ENCODE peak calls at places on chromosomes 7 and 10, in eight cellular contexts. Z, C, E, R, I, L, D and P are unnamed samples.
A peak's percentile ranks its signal among the peaks of the same experiment; 100 is the strongest.

GRCh38 chr10:100519321-100520051 is at the start of gene SEC31B:
- DNase-seq in Z (no peak), C (no peak), E (peak; percentile 50), R (peak; percentile 36), I (peak; percentile 82), L (peak; percentile 84), D (no peak), P (no peak)

GRCh38 chr7:83347836-83348482 is 185.3 kb upstream of the PCLO start:
- DNase-seq in Z (no peak), C (peak; percentile 65), E (no peak), R (no peak), I (no peak), L (no peak), D (no peak), P (peak; percentile 20)

GRCh38 chr10:69838853-69839252 is 37.1 kb downstream of the COL13A1 start:
- DNase-seq in Z (no peak), C (peak; percentile 48), E (no peak), R (no peak), I (no peak), L (no peak), D (no peak), P (peak; percentile 77)

GRCh38 chr7:149598721-149599308 is 101.2 kb upstream of the ZNF746 start:
- DNase-seq in Z (peak; percentile 16), C (peak; percentile 38), E (peak; percentile 7), R (no peak), I (no peak), L (peak; percentile 56), D (peak; percentile 53), P (peak; percentile 15)

GRCh38 chr7:22464299-22464698 is 35.7 kb downstream of the STEAP1B start:
- DNase-seq in Z (no peak), C (no peak), E (no peak), R (no peak), I (no peak), L (no peak), D (no peak), P (no peak)

GRCh38 chr7:127530148-127530547 is 55.2 kb downstream of the GCC1 start:
- DNase-seq in Z (no peak), C (no peak), E (no peak), R (no peak), I (no peak), L (no peak), D (no peak), P (no peak)

GRCh38 chr7:88106430-88106829 is 113.4 kb downstream of the SRI start:
- DNase-seq in Z (no peak), C (no peak), E (no peak), R (no peak), I (no peak), L (no peak), D (peak; percentile 4), P (no peak)

GRCh38 chr7:132251327-132251659 is 325.0 kb downstream of the PLXNA4 start:
- DNase-seq in Z (no peak), C (no peak), E (peak; percentile 87), R (peak; percentile 94), I (no peak), L (no peak), D (no peak), P (no peak)

GRCh38 chr7:17696422-17696821 is 243.9 kb downstream of the SNX13 start:
- DNase-seq in Z (no peak), C (peak; percentile 87), E (peak; percentile 46), R (no peak), I (no peak), L (no peak), D (peak; percentile 81), P (no peak)

GRCh38 chr7:91005024-91005423 is 259.2 kb upstream of the FZD1 start:
- DNase-seq in Z (no peak), C (no peak), E (no peak), R (no peak), I (no peak), L (no peak), D (no peak), P (no peak)

GRCh38 chr7:90857595-90857994 is 261.5 kb downstream of the CDK14 start:
- DNase-seq in Z (no peak), C (no peak), E (no peak), R (no peak), I (no peak), L (no peak), D (no peak), P (no peak)

GRCh38 chr10:127999291-127999690 is 92.4 kb downstream of the PTPRE start:
- DNase-seq in Z (no peak), C (no peak), E (no peak), R (no peak), I (no peak), L (no peak), D (no peak), P (no peak)

GRCh38 chr7:50793115-50793946 is 10.6 kb upstream of the GRB10 start:
- DNase-seq in Z (no peak), C (peak; percentile 36), E (no peak), R (peak; percentile 83), I (peak; percentile 90), L (peak; percentile 64), D (peak; percentile 88), P (peak; percentile 96)

GRCh38 chr10:5492929-5493576 is 6.3 kb downstream of the CALML5 start:
- DNase-seq in Z (no peak), C (no peak), E (no peak), R (no peak), I (no peak), L (no peak), D (no peak), P (no peak)

GRCh38 chr7:136956232-136956631 is 87.8 kb downstream of the CHRM2 start:
- DNase-seq in Z (no peak), C (peak; percentile 87), E (no peak), R (no peak), I (no peak), L (no peak), D (no peak), P (no peak)

GRCh38 chr10:70603439-70603778 is 868 bp upstream of the PRF1 start:
- DNase-seq in Z (no peak), C (no peak), E (no peak), R (no peak), I (peak; percentile 83), L (no peak), D (peak; percentile 34), P (no peak)

GRCh38 chr7:139066315-139066714 is 30.5 kb upstream of the ZC3HAV1L start:
- DNase-seq in Z (no peak), C (no peak), E (no peak), R (no peak), I (no peak), L (no peak), D (no peak), P (no peak)

GRCh38 chr7:112357136-112357535 is 93.1 kb upstream of the IFRD1 start:
- DNase-seq in Z (no peak), C (no peak), E (no peak), R (no peak), I (no peak), L (no peak), D (no peak), P (no peak)

GRCh38 chr10:4918236-4918635 is 45.0 kb upstream of the AKR1C1 start:
- DNase-seq in Z (no peak), C (no peak), E (no peak), R (no peak), I (no peak), L (no peak), D (no peak), P (no peak)

GRCh38 chr10:86710987-86711236 is 42.6 kb downstream of the LDB3 start:
- DNase-seq in Z (no peak), C (no peak), E (no peak), R (no peak), I (no peak), L (no peak), D (no peak), P (no peak)

GRCh38 chr10:86708783-86709778 is 40.8 kb downstream of the LDB3 start:
- DNase-seq in Z (no peak), C (no peak), E (no peak), R (no peak), I (peak; percentile 55), L (no peak), D (no peak), P (no peak)

GRCh38 chr10:86711237-86711956 is 43.1 kb downstream of the LDB3 start:
- DNase-seq in Z (peak; percentile 54), C (peak; percentile 85), E (peak; percentile 62), R (peak; percentile 87), I (peak; percentile 96), L (peak; percentile 92), D (peak; percentile 95), P (peak; percentile 98)

GRCh38 chr10:86709786-86710185 is 41.5 kb downstream of the LDB3 start:
- DNase-seq in Z (no peak), C (no peak), E (no peak), R (no peak), I (peak; percentile 78), L (peak; percentile 45), D (no peak), P (no peak)

GRCh38 chr10:86711957-86712708 is 43.8 kb downstream of the LDB3 start:
- DNase-seq in Z (no peak), C (peak; percentile 25), E (no peak), R (peak; percentile 47), I (peak; percentile 85), L (no peak), D (peak; percentile 68), P (peak; percentile 69)
- TF ChIP-seq POLR2A in Z (no peak), C (no peak), E (no peak), R (no peak), I (no peak), L (no peak), D (no peak), P (no peak)

GRCh38 chr7:156461881-156462665 is 178.5 kb upstream of the RNF32 start:
- DNase-seq in Z (no peak), C (no peak), E (no peak), R (no peak), I (no peak), L (no peak), D (no peak), P (no peak)
- TF ChIP-seq POLR2A in Z (no peak), C (no peak), E (no peak), R (no peak), I (no peak), L (no peak), D (no peak), P (no peak)

GRCh38 chr7:76293407-76293901 is 9.0 kb upstream of the HSPB1 start:
- DNase-seq in Z (no peak), C (no peak), E (no peak), R (no peak), I (no peak), L (no peak), D (no peak), P (no peak)

GRCh38 chr7:76292206-76292573 is 10.3 kb upstream of the HSPB1 start:
- DNase-seq in Z (no peak), C (no peak), E (peak; percentile 40), R (no peak), I (no peak), L (no peak), D (peak; percentile 74), P (no peak)

GRCh38 chr7:76294344-76295024 is 8.0 kb upstream of the HSPB1 start:
- DNase-seq in Z (peak; percentile 83), C (peak; percentile 93), E (peak; percentile 65), R (peak; percentile 98), I (peak; percentile 90), L (peak; percentile 87), D (peak; percentile 56), P (peak; percentile 77)

GRCh38 chr7:76286842-76287403 is 15.6 kb upstream of the HSPB1 start:
- DNase-seq in Z (no peak), C (no peak), E (no peak), R (no peak), I (no peak), L (no peak), D (no peak), P (no peak)

GRCh38 chr7:76291346-76292205 is 10.9 kb upstream of the HSPB1 start:
- DNase-seq in Z (peak; percentile 95), C (peak; percentile 99), E (peak; percentile 88), R (peak; percentile 91), I (peak; percentile 94), L (peak; percentile 99), D (peak; percentile 97), P (peak; percentile 76)
- TF ChIP-seq POLR2A in Z (no peak), C (peak; percentile 62), E (peak; percentile 53), R (no peak), I (no peak), L (no peak), D (peak; percentile 28), P (peak; percentile 38)

GRCh38 chr10:14185501-14186045 is 145.2 kb downstream of the FRMD4A start:
- DNase-seq in Z (peak; percentile 40), C (peak; percentile 90), E (peak; percentile 84), R (no peak), I (no peak), L (peak; percentile 64), D (peak; percentile 77), P (peak; percentile 70)
- TF ChIP-seq POLR2A in Z (peak; percentile 62), C (peak; percentile 99), E (peak; percentile 89), R (peak; percentile 34), I (no peak), L (peak; percentile 99), D (peak; percentile 60), P (peak; percentile 100)